ENCODE peak calls at places on chromosomes 13 and 19, in eight cellular contexts. One of them, this sample, is unnamed. For H3K27me3, the result is how much of the 10 kb centered on the place peaks cover.

GRCh38 chr13:24265453-24265852 is 43.9 kb upstream of the C1QTNF9 start:
- DNase-seq in left ventricle myocardium inferior: no peak
- DNase-seq in spleen: no peak
- DNase-seq in stomach: no peak
- DNase-seq in heart left ventricle: no peak
- DNase-seq in PC-9: no peak
- DNase-seq in breast epithelium: no peak
- DNase-seq in uterus: no peak
- DNase-seq in this sample: no peak

GRCh38 chr19:17332677-17333581 is 1.7 kb downstream of the ANO8 start:
- DNase-seq in left ventricle myocardium inferior: no peak
- DNase-seq in spleen: peak
- DNase-seq in stomach: no peak
- DNase-seq in heart left ventricle: no peak
- DNase-seq in PC-9: peak
- DNase-seq in breast epithelium: no peak
- DNase-seq in uterus: no peak
- DNase-seq in this sample: peak

GRCh38 chr13:49897713-49898112 is 38.4 kb downstream of the SPRYD7 start:
- DNase-seq in left ventricle myocardium inferior: no peak
- DNase-seq in spleen: no peak
- DNase-seq in stomach: no peak
- DNase-seq in heart left ventricle: no peak
- DNase-seq in PC-9: no peak
- DNase-seq in breast epithelium: no peak
- DNase-seq in uterus: no peak
- DNase-seq in this sample: no peak

GRCh38 chr19:12126707-12127106 is 13.4 kb downstream of the ZNF20 start:
- DNase-seq in left ventricle myocardium inferior: no peak
- DNase-seq in spleen: no peak
- DNase-seq in stomach: no peak
- DNase-seq in heart left ventricle: no peak
- DNase-seq in PC-9: no peak
- DNase-seq in breast epithelium: no peak
- DNase-seq in uterus: no peak
- DNase-seq in this sample: peak

GRCh38 chr13:76937416-76937815 is 10.9 kb upstream of the ACOD1 start:
- DNase-seq in left ventricle myocardium inferior: no peak
- DNase-seq in spleen: no peak
- DNase-seq in stomach: no peak
- DNase-seq in heart left ventricle: no peak
- DNase-seq in PC-9: peak
- DNase-seq in breast epithelium: no peak
- DNase-seq in uterus: no peak
- DNase-seq in this sample: peak

GRCh38 chr13:73765651-73766384 is 368.4 kb downstream of the KLF12 start:
- DNase-seq in left ventricle myocardium inferior: peak
- DNase-seq in spleen: peak
- DNase-seq in stomach: peak
- DNase-seq in heart left ventricle: peak
- DNase-seq in PC-9: no peak
- DNase-seq in breast epithelium: peak
- DNase-seq in uterus: peak
- DNase-seq in this sample: peak

GRCh38 chr13:76890036-76890435 is 3.8 kb upstream of the KCTD12 start:
- DNase-seq in left ventricle myocardium inferior: no peak
- DNase-seq in spleen: no peak
- DNase-seq in stomach: no peak
- DNase-seq in heart left ventricle: no peak
- DNase-seq in PC-9: no peak
- DNase-seq in breast epithelium: no peak
- DNase-seq in uterus: no peak
- DNase-seq in this sample: peak

GRCh38 chr19:12641456-12641855 is 25.1 kb downstream of the MAN2B1 start:
- DNase-seq in left ventricle myocardium inferior: no peak
- DNase-seq in spleen: peak
- DNase-seq in stomach: no peak
- DNase-seq in heart left ventricle: no peak
- DNase-seq in PC-9: no peak
- DNase-seq in breast epithelium: no peak
- DNase-seq in uterus: no peak
- DNase-seq in this sample: no peak

GRCh38 chr19:43483281-43483680 is 17.9 kb upstream of the LYPD3 start:
- DNase-seq in left ventricle myocardium inferior: no peak
- DNase-seq in spleen: no peak
- DNase-seq in stomach: no peak
- DNase-seq in heart left ventricle: no peak
- DNase-seq in PC-9: no peak
- DNase-seq in breast epithelium: no peak
- DNase-seq in uterus: no peak
- DNase-seq in this sample: no peak

GRCh38 chr19:45306522-45307027 is 16.1 kb downstream of the CKM start:
- DNase-seq in left ventricle myocardium inferior: no peak
- DNase-seq in spleen: no peak
- DNase-seq in stomach: no peak
- DNase-seq in heart left ventricle: peak
- DNase-seq in PC-9: no peak
- DNase-seq in breast epithelium: no peak
- DNase-seq in uterus: no peak
- DNase-seq in this sample: no peak

GRCh38 chr19:44866672-44867071 is 20.6 kb downstream of the NECTIN2 start:
- DNase-seq in left ventricle myocardium inferior: no peak
- DNase-seq in spleen: no peak
- DNase-seq in stomach: no peak
- DNase-seq in heart left ventricle: no peak
- DNase-seq in PC-9: no peak
- DNase-seq in breast epithelium: no peak
- DNase-seq in uterus: no peak
- DNase-seq in this sample: no peak

GRCh38 chr19:29084266-29084665 is 128.7 kb downstream of the UQCRFS1 start:
- DNase-seq in left ventricle myocardium inferior: no peak
- DNase-seq in spleen: no peak
- DNase-seq in stomach: no peak
- DNase-seq in heart left ventricle: no peak
- DNase-seq in PC-9: no peak
- DNase-seq in breast epithelium: no peak
- DNase-seq in uterus: no peak
- DNase-seq in this sample: no peak

GRCh38 chr13:29496241-29496712 is 99.2 kb downstream of the SLC7A1 start:
- DNase-seq in left ventricle myocardium inferior: peak
- DNase-seq in spleen: peak
- DNase-seq in stomach: peak
- DNase-seq in heart left ventricle: peak
- DNase-seq in PC-9: no peak
- DNase-seq in breast epithelium: no peak
- DNase-seq in uterus: peak
- DNase-seq in this sample: peak

GRCh38 chr19:48807590-48808308 is 3.1 kb downstream of the BCAT2 start:
- DNase-seq in left ventricle myocardium inferior: no peak
- DNase-seq in spleen: no peak
- DNase-seq in stomach: no peak
- DNase-seq in heart left ventricle: no peak
- DNase-seq in PC-9: no peak
- DNase-seq in breast epithelium: no peak
- DNase-seq in uterus: no peak
- DNase-seq in this sample: no peak

GRCh38 chr13:20151612-20152011 is 9.2 kb downstream of the GJA3 start:
- DNase-seq in left ventricle myocardium inferior: no peak
- DNase-seq in spleen: no peak
- DNase-seq in stomach: no peak
- DNase-seq in heart left ventricle: no peak
- DNase-seq in PC-9: no peak
- DNase-seq in breast epithelium: no peak
- DNase-seq in uterus: no peak
- DNase-seq in this sample: no peak

GRCh38 chr13:104357174-104357573 is 1291.0 kb upstream of the SLC10A2 start:
- DNase-seq in left ventricle myocardium inferior: no peak
- DNase-seq in spleen: no peak
- DNase-seq in stomach: no peak
- DNase-seq in heart left ventricle: no peak
- DNase-seq in PC-9: no peak
- DNase-seq in breast epithelium: no peak
- DNase-seq in uterus: no peak
- DNase-seq in this sample: no peak

GRCh38 chr13:55571237-55571867 is 1569.4 kb upstream of the PRR20A start:
- DNase-seq in left ventricle myocardium inferior: no peak
- DNase-seq in spleen: no peak
- DNase-seq in stomach: no peak
- DNase-seq in heart left ventricle: no peak
- DNase-seq in PC-9: no peak
- DNase-seq in breast epithelium: no peak
- DNase-seq in uterus: no peak
- DNase-seq in this sample: no peak

GRCh38 chr19:28737526-28737925 is 475.4 kb downstream of the UQCRFS1 start:
- DNase-seq in left ventricle myocardium inferior: no peak
- DNase-seq in spleen: no peak
- DNase-seq in stomach: no peak
- DNase-seq in heart left ventricle: no peak
- DNase-seq in PC-9: no peak
- DNase-seq in breast epithelium: no peak
- DNase-seq in uterus: no peak
- DNase-seq in this sample: no peak

GRCh38 chr19:41746593-41747227 is 8.6 kb upstream of the CEACAM6 start:
- DNase-seq in left ventricle myocardium inferior: no peak
- DNase-seq in spleen: no peak
- DNase-seq in stomach: peak
- DNase-seq in heart left ventricle: peak
- DNase-seq in PC-9: peak
- DNase-seq in breast epithelium: no peak
- DNase-seq in uterus: no peak
- DNase-seq in this sample: peak

GRCh38 chr19:35696835-35697234 is 7.5 kb upstream of the ZBTB32 start:
- DNase-seq in left ventricle myocardium inferior: no peak
- DNase-seq in spleen: no peak
- DNase-seq in stomach: no peak
- DNase-seq in heart left ventricle: no peak
- DNase-seq in PC-9: no peak
- DNase-seq in breast epithelium: no peak
- DNase-seq in uterus: no peak
- DNase-seq in this sample: no peak

GRCh38 chr19:15254547-15254946 is 22.3 kb upstream of the EPHX3 start:
- DNase-seq in left ventricle myocardium inferior: no peak
- DNase-seq in spleen: no peak
- DNase-seq in stomach: no peak
- DNase-seq in heart left ventricle: no peak
- DNase-seq in PC-9: no peak
- DNase-seq in breast epithelium: no peak
- DNase-seq in uterus: no peak
- DNase-seq in this sample: no peak
- H3K4me3 ChIP-seq in left ventricle myocardium inferior: no peak
- H3K4me3 ChIP-seq in spleen: no peak
- H3K4me3 ChIP-seq in stomach: no peak
- H3K4me3 ChIP-seq in heart left ventricle: no peak
- H3K4me3 ChIP-seq in PC-9: no peak
- H3K4me3 ChIP-seq in breast epithelium: no peak
- H3K4me3 ChIP-seq in uterus: no peak
- H3K4me3 ChIP-seq in this sample: no peak

DNA sequence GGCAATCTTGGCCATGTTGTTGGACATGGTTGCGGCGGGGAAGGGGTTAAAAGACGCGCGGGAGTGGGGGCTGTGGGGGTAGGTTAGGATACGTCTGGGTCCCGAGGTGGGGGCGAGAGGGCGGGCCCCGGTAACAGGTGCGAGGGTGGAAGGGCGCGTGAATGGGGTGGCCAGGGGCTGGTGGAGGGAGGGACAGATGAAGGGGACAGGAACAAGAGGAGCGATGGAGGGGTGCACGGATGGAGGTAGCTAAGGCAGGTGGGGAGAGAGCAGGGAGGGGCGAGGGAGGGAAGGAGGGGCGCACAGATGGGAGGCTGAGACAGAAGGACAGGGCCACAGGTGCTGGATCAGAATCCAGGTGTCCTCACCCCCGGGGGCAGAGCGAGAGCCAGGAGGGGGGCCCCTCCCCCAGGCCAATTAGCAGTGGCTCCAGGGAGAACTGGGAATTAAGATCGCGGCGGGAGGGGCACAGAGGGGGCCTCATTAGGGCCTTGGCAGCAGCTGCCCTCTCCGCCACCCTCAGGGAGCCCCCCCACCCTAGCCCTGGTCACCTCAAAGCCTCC is 1.3 kb downstream of the GNG8 start:
- DNase-seq in left ventricle myocardium inferior: no peak
- DNase-seq in spleen: peak
- DNase-seq in stomach: no peak
- DNase-seq in heart left ventricle: no peak
- DNase-seq in PC-9: no peak
- DNase-seq in breast epithelium: no peak
- DNase-seq in uterus: no peak
- DNase-seq in this sample: no peak
- H3K27me3 ChIP-seq in left ventricle myocardium inferior: under half
- H3K27me3 ChIP-seq in spleen: half or more
- H3K27me3 ChIP-seq in stomach: half or more
- H3K27me3 ChIP-seq in heart left ventricle: under half
- H3K27me3 ChIP-seq in PC-9: half or more
- H3K27me3 ChIP-seq in breast epithelium: under half
- H3K27me3 ChIP-seq in uterus: under half
- H3K27me3 ChIP-seq in this sample: under half

GRCh38 chr13:47798194-47798593 is 202.9 kb downstream of the SUCLA2 start:
- DNase-seq in left ventricle myocardium inferior: no peak
- DNase-seq in spleen: no peak
- DNase-seq in stomach: no peak
- DNase-seq in heart left ventricle: no peak
- DNase-seq in PC-9: no peak
- DNase-seq in breast epithelium: no peak
- DNase-seq in uterus: no peak
- DNase-seq in this sample: no peak

GRCh38 chr13:47796816-47797215 is 204.3 kb downstream of the SUCLA2 start:
- DNase-seq in left ventricle myocardium inferior: peak
- DNase-seq in spleen: no peak
- DNase-seq in stomach: no peak
- DNase-seq in heart left ventricle: peak
- DNase-seq in PC-9: no peak
- DNase-seq in breast epithelium: no peak
- DNase-seq in uterus: no peak
- DNase-seq in this sample: no peak

GRCh38 chr13:47790755-47791154 is 210.3 kb downstream of the SUCLA2 start:
- DNase-seq in left ventricle myocardium inferior: no peak
- DNase-seq in spleen: no peak
- DNase-seq in stomach: no peak
- DNase-seq in heart left ventricle: no peak
- DNase-seq in PC-9: no peak
- DNase-seq in breast epithelium: no peak
- DNase-seq in uterus: no peak
- DNase-seq in this sample: no peak

GRCh38 chr13:47798906-47799305 is 202.2 kb downstream of the SUCLA2 start:
- DNase-seq in left ventricle myocardium inferior: no peak
- DNase-seq in spleen: no peak
- DNase-seq in stomach: no peak
- DNase-seq in heart left ventricle: no peak
- DNase-seq in PC-9: no peak
- DNase-seq in breast epithelium: no peak
- DNase-seq in uterus: no peak
- DNase-seq in this sample: peak

GRCh38 chr13:47794963-47795362 is 206.1 kb downstream of the SUCLA2 start:
- DNase-seq in left ventricle myocardium inferior: no peak
- DNase-seq in spleen: no peak
- DNase-seq in stomach: no peak
- DNase-seq in heart left ventricle: no peak
- DNase-seq in PC-9: no peak
- DNase-seq in breast epithelium: no peak
- DNase-seq in uterus: no peak
- DNase-seq in this sample: no peak
- TF ChIP-seq CTCF in left ventricle myocardium inferior: peak
- TF ChIP-seq CTCF in spleen: no peak
- TF ChIP-seq CTCF in stomach: no peak
- TF ChIP-seq CTCF in heart left ventricle: peak
- TF ChIP-seq CTCF in PC-9: peak
- TF ChIP-seq CTCF in breast epithelium: no peak
- TF ChIP-seq CTCF in uterus: no peak
- TF ChIP-seq CTCF in this sample: peak

GRCh38 chr19:38809592-38810252 is 3.0 kb downstream of the LGALS4 start:
- DNase-seq in left ventricle myocardium inferior: no peak
- DNase-seq in spleen: no peak
- DNase-seq in stomach: no peak
- DNase-seq in heart left ventricle: no peak
- DNase-seq in PC-9: no peak
- DNase-seq in breast epithelium: no peak
- DNase-seq in uterus: no peak
- DNase-seq in this sample: no peak
- H3K4me3 ChIP-seq in left ventricle myocardium inferior: no peak
- H3K4me3 ChIP-seq in spleen: no peak
- H3K4me3 ChIP-seq in stomach: no peak
- H3K4me3 ChIP-seq in heart left ventricle: no peak
- H3K4me3 ChIP-seq in PC-9: no peak
- H3K4me3 ChIP-seq in breast epithelium: no peak
- H3K4me3 ChIP-seq in uterus: no peak
- H3K4me3 ChIP-seq in this sample: no peak